ENCODE peak calls at places on chromosomes 12 and 14, in five cellular contexts. H is GM12878, R is WTC11, F is HepG2, K is HCT116. Y is an unnamed sample.

GRCh38 chr14:45990252-45990651 is 661.3 kb downstream of the RPL10L start:
- DNase-seq in R (no peak), H (no peak), K (peak; percentile 1), F (no peak), Y (peak; percentile 3)

GRCh38 chr12:1914116-1914911 is 4.1 kb downstream of the CACNA2D4 start:
- DNase-seq in K (no peak), F (no peak), H (no peak), R (no peak), Y (peak; percentile 1)

GRCh38 chr12:66516133-66516532 is 162.7 kb downstream of the GRIP1 start:
- DNase-seq in F (no peak), H (no peak), R (no peak), K (no peak), Y (peak; percentile 11)

GRCh38 chr12:110244372-110244771 is 36.7 kb upstream of the ATP2A2 start:
- DNase-seq in R (no peak), H (no peak), F (no peak), K (no peak), Y (no peak)

GRCh38 chr14:35261774-35262173 is 30.4 kb upstream of the PSMA6 start:
- DNase-seq in H (no peak), R (no peak), K (no peak), F (no peak), Y (no peak)

GRCh38 chr12:117321572-117321971 is 39.9 kb downstream of the NOS1 start:
- DNase-seq in F (no peak), H (no peak), R (no peak), K (no peak), Y (no peak)

GRCh38 chr14:104772707-104773504 is 20.0 kb downstream of the SIVA1 start:
- DNase-seq in K (no peak), R (no peak), H (no peak), F (no peak), Y (no peak)

GRCh38 chr12:15212877-15213276 is 8.3 kb downstream of the RERG start:
- DNase-seq in R (no peak), F (no peak), H (no peak), K (no peak), Y (no peak)

GRCh38 chr12:52600941-52601481 is at the start of gene KRT72:
- DNase-seq in H (no peak), R (peak; percentile 62), F (no peak), K (no peak), Y (no peak)

GRCh38 chr14:23177181-23177580 is 6.3 kb downstream of the SLC7A8 start:
- DNase-seq in K (no peak), F (no peak), H (no peak), R (no peak), Y (no peak)

GRCh38 chr12:126084480-126084879 is 1019.2 kb downstream of the AACS start:
- DNase-seq in H (no peak), R (no peak), K (no peak), F (no peak), Y (no peak)

GRCh38 chr12:85155791-85156190 is 119.6 kb downstream of the LRRIQ1 start:
- DNase-seq in R (no peak), H (no peak), F (peak; percentile 4), K (peak; percentile 31), Y (no peak)

GRCh38 chr12:118391836-118392235 is 15.5 kb downstream of the SUDS3 start:
- DNase-seq in K (no peak), F (no peak), H (no peak), R (no peak), Y (no peak)

GRCh38 chr12:85835810-85836715 is at the start of gene RASSF9:
- DNase-seq in K (no peak), F (peak; percentile 10), R (no peak), H (no peak), Y (no peak)

GRCh38 chr12:89016970-89017778 is 335.1 kb downstream of the DUSP6 start:
- DNase-seq in F (peak; percentile 44), K (peak; percentile 76), H (no peak), R (peak; percentile 11), Y (peak; percentile 15)

GRCh38 chr12:115542656-115543055 is 734.8 kb downstream of the MED13L start:
- DNase-seq in H (no peak), F (peak; percentile 10), K (no peak), R (no peak), Y (no peak)

GRCh38 chr14:61644834-61645233 is 50.5 kb upstream of the HIF1A start:
- DNase-seq in R (no peak), H (no peak), K (no peak), F (no peak), Y (no peak)

DNA sequence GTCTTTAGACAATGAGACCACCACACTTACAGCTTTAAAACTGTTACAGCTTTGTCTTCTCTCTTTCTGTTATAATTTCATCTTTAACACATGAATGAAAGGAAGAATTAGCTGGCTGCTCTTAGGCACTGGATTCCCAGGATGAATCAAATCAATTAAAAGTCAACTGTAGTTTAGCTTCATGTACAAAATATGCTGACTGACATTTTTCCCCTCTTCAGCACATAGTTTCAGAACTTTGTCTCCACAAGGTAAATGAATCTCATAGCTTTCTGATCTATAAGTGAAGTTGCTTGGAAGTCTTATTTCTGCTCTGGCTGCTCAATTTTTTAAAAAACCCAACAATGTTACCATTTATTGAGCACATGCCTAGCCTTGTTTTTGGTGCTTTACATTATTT is 293.8 kb downstream of the GRIN2B start:
- DNase-seq in F (no peak), K (no peak), R (no peak), H (no peak), Y (no peak)
- TF ChIP-seq ATF3 in F (no peak), K (no peak), R (no peak), H (no peak), Y (no peak)

DNA sequence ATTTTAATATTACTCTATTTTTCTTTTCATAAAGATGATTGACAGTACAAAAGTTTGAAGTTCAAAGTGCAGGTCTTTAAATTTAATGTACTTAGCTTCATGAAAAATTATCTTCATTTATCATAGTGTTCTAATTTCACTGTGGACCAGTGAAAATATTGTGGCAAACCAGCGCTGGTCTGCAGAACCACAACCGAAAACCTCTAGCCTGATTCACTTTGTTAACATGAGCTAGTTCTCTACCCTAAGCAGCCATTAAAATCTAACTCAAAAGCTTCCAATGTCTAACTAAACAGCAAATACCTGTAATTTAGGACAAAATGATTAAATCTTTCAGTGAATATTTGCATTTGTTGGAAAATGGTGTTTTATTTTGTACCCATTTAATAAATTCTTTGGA is 161.1 kb upstream of the TMTC2 start:
- DNase-seq in H (no peak), R (no peak), K (no peak), F (no peak), Y (no peak)
- TF ChIP-seq ATF3 in H (no peak), R (no peak), K (no peak), F (no peak), Y (no peak)

DNA sequence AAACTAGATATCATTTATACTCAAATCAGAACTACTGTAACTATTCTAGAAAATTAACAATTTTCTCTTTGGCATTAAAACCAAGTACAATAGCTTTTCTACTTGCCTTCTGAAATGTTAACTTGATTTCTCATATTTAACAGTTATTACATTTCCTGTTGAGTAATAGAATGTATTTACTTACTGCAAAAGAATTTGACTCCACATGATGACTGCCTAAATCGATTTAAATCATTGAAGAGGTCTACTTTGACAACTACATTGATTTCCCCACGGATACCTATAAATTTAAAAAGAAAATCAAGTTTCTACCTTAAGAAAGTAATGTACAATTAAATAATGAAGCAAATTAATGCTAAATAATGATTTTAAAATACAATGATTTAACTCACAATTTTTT is 18.9 kb downstream of the C2CD5 start:
- DNase-seq in R (no peak), K (no peak), H (no peak), F (no peak), Y (no peak)
- TF ChIP-seq ATF3 in R (no peak), K (no peak), H (no peak), F (no peak), Y (no peak)

GRCh38 chr14:47919334-47919846 is 244.0 kb upstream of the MDGA2 start:
- DNase-seq in K (no peak), H (no peak), R (no peak), F (no peak), Y (no peak)
- TF ChIP-seq ATF3 in K (no peak), H (no peak), R (no peak), F (no peak), Y (no peak)

GRCh38 chr12:69570545-69571399 is 14.5 kb upstream of the CCT2 start:
- DNase-seq in H (peak; percentile 15), K (peak; percentile 66), R (peak; percentile 60), F (peak; percentile 54), Y (peak; percentile 64)
- TF ChIP-seq ATF3 in H (no peak), K (no peak), R (no peak), F (no peak), Y (no peak)

GRCh38 chr12:122836027-122836921 is 1.0 kb downstream of the HIP1R start:
- DNase-seq in F (peak; percentile 66), H (peak; percentile 38), K (no peak), R (no peak), Y (peak; percentile 52)
- TF ChIP-seq ATF3 in F (no peak), H (no peak), K (no peak), R (no peak), Y (no peak)